ENCODE peak calls at places on chromosome 18, in ten cellular contexts. P is activated naive CD4-positive, alpha-beta T cell treated with anti-CD3 and anti-CD28 coated beads, Interleukin-2, amount 50 U/mL, for 16 hours; C is activated T-helper 9 cell treated with anti-CD3 and anti-CD28 coated beads, Interleukin-2, amount 50 U/mL, for 16 hours; Y is dermis blood vessel endothelial cell; I is cardiac muscle cell; G is stimulated activated CD8-positive, alpha-beta memory T cell treated with anti-CD3 and anti-CD28 coated beads, Interleukin-7, amount 100 ng/mL, for 4 hours; X is endothelial cell; B is HCT116; R is amniotic epithelial cell; L is CD4-positive, alpha-beta T cell. W is an unnamed sample.

GRCh38 chr18:43013489-43013888 is 102.0 kb downstream of the RIT2 start:
- DNase-seq in P (no peak), C (no peak), Y (no peak), I (peak), G (no peak), X (no peak), B (no peak), R (peak), L (no peak), W (no peak)

GRCh38 chr18:59959079-59959478 is 59.3 kb downstream of the PMAIP1 start:
- DNase-seq in P (no peak), C (no peak), Y (no peak), I (no peak), G (no peak), X (no peak), B (peak), R (peak), L (no peak), W (no peak)

GRCh38 chr18:10234912-10235439 is 219.5 kb upstream of the APCDD1 start:
- DNase-seq in P (no peak), C (no peak), Y (no peak), I (peak), G (no peak), X (no peak), B (no peak), R (peak), L (no peak), W (no peak)

GRCh38 chr18:23225518-23225917 is 90.2 kb downstream of the CABLES1 start:
- DNase-seq in P (no peak), C (no peak), Y (peak), I (peak), G (no peak), X (no peak), B (no peak), R (peak), L (no peak), W (no peak)

GRCh38 chr18:28176674-28176932 is 327 bp downstream of the CDH2 start:
- DNase-seq in P (no peak), C (no peak), Y (no peak), I (no peak), G (no peak), X (no peak), B (no peak), R (no peak), L (no peak), W (no peak)

GRCh38 chr18:30175621-30176225 is 866.8 kb downstream of the DSC3 start:
- DNase-seq in P (no peak), C (no peak), Y (no peak), I (no peak), G (no peak), X (no peak), B (no peak), R (no peak), L (no peak), W (no peak)

GRCh38 chr18:58692420-58693185 is 21.3 kb downstream of the MALT1 start:
- DNase-seq in P (no peak), C (no peak), Y (no peak), I (no peak), G (no peak), X (no peak), B (no peak), R (no peak), L (no peak), W (no peak)

GRCh38 chr18:74336656-74337055 is 21.0 kb downstream of the C18orf63 start:
- DNase-seq in P (no peak), C (no peak), Y (no peak), I (no peak), G (no peak), X (no peak), B (no peak), R (no peak), L (no peak), W (no peak)

GRCh38 chr18:41457730-41458129 is 497.3 kb upstream of the PIK3C3 start:
- DNase-seq in P (no peak), C (no peak), Y (no peak), I (no peak), G (no peak), X (no peak), B (no peak), R (no peak), L (no peak), W (no peak)

GRCh38 chr18:52907522-52907921 is 567.5 kb downstream of the DCC start:
- DNase-seq in P (no peak), C (no peak), Y (no peak), I (no peak), G (no peak), X (no peak), B (no peak), R (no peak), L (no peak), W (no peak)

GRCh38 chr18:61850756-61851155 is 42.1 kb downstream of the RNF152 start:
- DNase-seq in P (no peak), C (no peak), Y (no peak), I (no peak), G (no peak), X (no peak), B (no peak), R (no peak), L (no peak), W (no peak)

GRCh38 chr18:59616501-59616900 is 80.7 kb downstream of the CCBE1 start:
- DNase-seq in P (no peak), C (no peak), Y (no peak), I (peak), G (no peak), X (no peak), B (no peak), R (peak), L (no peak), W (no peak)

GRCh38 chr18:8946046-8946838 is 156.3 kb upstream of the NDUFV2 start:
- DNase-seq in P (no peak), C (no peak), Y (no peak), I (peak), G (no peak), X (no peak), B (no peak), R (peak), L (no peak), W (no peak)

GRCh38 chr18:79532690-79533058 is 136.9 kb downstream of the NFATC1 start:
- DNase-seq in P (no peak), C (no peak), Y (no peak), I (no peak), G (no peak), X (no peak), B (no peak), R (no peak), L (peak), W (no peak)

GRCh38 chr18:59662008-59662701 is 35.1 kb downstream of the CCBE1 start:
- DNase-seq in P (no peak), C (no peak), Y (no peak), I (peak), G (no peak), X (no peak), B (no peak), R (peak), L (no peak), W (no peak)

GRCh38 chr18:75205760-75206109 is 3.2 kb downstream of the PTGR3 start:
- DNase-seq in P (no peak), C (no peak), Y (no peak), I (no peak), G (no peak), X (no peak), B (no peak), R (peak), L (no peak), W (peak)

GRCh38 chr18:27713037-27713726 is 463.7 kb downstream of the CDH2 start:
- DNase-seq in P (no peak), C (no peak), Y (no peak), I (peak), G (no peak), X (no peak), B (no peak), R (no peak), L (no peak), W (peak)

GRCh38 chr18:55529581-55529980 is 58.4 kb downstream of the TCF4 start:
- DNase-seq in P (no peak), C (no peak), Y (no peak), I (no peak), G (no peak), X (no peak), B (no peak), R (no peak), L (no peak), W (no peak)

GRCh38 chr18:64919971-64920370 is 771.1 kb upstream of the LINC00305 start:
- DNase-seq in P (no peak), C (no peak), Y (no peak), I (no peak), G (no peak), X (no peak), B (no peak), R (no peak), L (no peak), W (no peak)

GRCh38 chr18:433297-433696 is 67.2 kb downstream of the COLEC12 start:
- DNase-seq in P (no peak), C (no peak), Y (no peak), I (no peak), G (no peak), X (no peak), B (no peak), R (no peak), L (no peak), W (no peak)

GRCh38 chr18:42861259-42861658 is 254.2 kb downstream of the RIT2 start:
- DNase-seq in P (no peak), C (no peak), Y (no peak), I (no peak), G (no peak), X (no peak), B (no peak), R (no peak), L (no peak), W (no peak)

GRCh38 chr18:48828713-48829442 is 121.9 kb downstream of the SMAD7 start:
- DNase-seq in P (no peak), C (no peak), Y (no peak), I (no peak), G (no peak), X (no peak), B (no peak), R (peak), L (peak), W (no peak)

GRCh38 chr18:985301-985700 is 80.6 kb downstream of the ADCYAP1 start:
- DNase-seq in P (no peak), C (no peak), Y (no peak), I (no peak), G (no peak), X (no peak), B (no peak), R (no peak), L (no peak), W (peak)

GRCh38 chr18:31101148-31102019 is 837 bp downstream of the DSC2 start:
- DNase-seq in P (no peak), C (no peak), Y (peak), I (peak), G (no peak), X (peak), B (no peak), R (peak), L (no peak), W (no peak)

GRCh38 chr18:57784034-57784815 is 18.9 kb downstream of the ATP8B1 start:
- DNase-seq in P (no peak), C (no peak), Y (peak), I (peak), G (no peak), X (peak), B (no peak), R (peak), L (no peak), W (no peak)

GRCh38 chr18:80200932-80201672 is 46.2 kb downstream of the PARD6G start:
- DNase-seq in P (no peak), C (no peak), Y (no peak), I (no peak), G (no peak), X (no peak), B (no peak), R (no peak), L (no peak), W (no peak)